ENCODE peak calls at places on chromosomes 6 and 20, in five cellular contexts. One of them, this sample, is unnamed.

GRCh38 chr6:125558451-125558850 is 191.0 kb upstream of the HEY2 start:
- DNase-seq in heart left ventricle: no peak
- DNase-seq in NB4: no peak
- DNase-seq in right lobe of liver: no peak
- DNase-seq in ovary: no peak
- DNase-seq in this sample: no peak

GRCh38 chr6:36956111-36956820 is 1.7 kb downstream of the PI16 start:
- DNase-seq in NB4: no peak
- DNase-seq in right lobe of liver: no peak
- DNase-seq in ovary: no peak
- DNase-seq in heart left ventricle: peak
- DNase-seq in this sample: no peak

GRCh38 chr6:128518531-128519131 is 1.8 kb downstream of the PTPRK start:
- DNase-seq in NB4: no peak
- DNase-seq in ovary: no peak
- DNase-seq in right lobe of liver: no peak
- DNase-seq in heart left ventricle: no peak
- DNase-seq in this sample: no peak

GRCh38 chr20:22333885-22334545 is 250.4 kb downstream of the FOXA2 start:
- DNase-seq in heart left ventricle: peak
- DNase-seq in ovary: peak
- DNase-seq in NB4: peak
- DNase-seq in right lobe of liver: peak
- DNase-seq in this sample: no peak

GRCh38 chr6:6825986-6826901 is 237.7 kb downstream of the LY86 start:
- DNase-seq in heart left ventricle: peak
- DNase-seq in right lobe of liver: peak
- DNase-seq in ovary: no peak
- DNase-seq in NB4: peak
- DNase-seq in this sample: peak

GRCh38 chr6:148523051-148523450 is 180.4 kb downstream of the SASH1 start:
- DNase-seq in heart left ventricle: no peak
- DNase-seq in ovary: no peak
- DNase-seq in right lobe of liver: no peak
- DNase-seq in NB4: no peak
- DNase-seq in this sample: no peak

GRCh38 chr6:11909696-11910132 is 102.4 kb upstream of the HIVEP1 start:
- DNase-seq in right lobe of liver: no peak
- DNase-seq in ovary: no peak
- DNase-seq in heart left ventricle: no peak
- DNase-seq in NB4: no peak
- DNase-seq in this sample: no peak

GRCh38 chr20:30919514-30920188 is 337.8 kb upstream of the DEFB115 start:
- DNase-seq in ovary: no peak
- DNase-seq in NB4: no peak
- DNase-seq in right lobe of liver: no peak
- DNase-seq in heart left ventricle: no peak
- DNase-seq in this sample: no peak

GRCh38 chr20:50675671-50676376 is 15.5 kb downstream of the RIPOR3 start:
- DNase-seq in NB4: peak
- DNase-seq in right lobe of liver: peak
- DNase-seq in heart left ventricle: no peak
- DNase-seq in ovary: no peak
- DNase-seq in this sample: no peak

GRCh38 chr6:52964318-52964717 is 30.8 kb downstream of the GSTA4 start:
- DNase-seq in NB4: no peak
- DNase-seq in ovary: no peak
- DNase-seq in heart left ventricle: no peak
- DNase-seq in right lobe of liver: no peak
- DNase-seq in this sample: no peak

GRCh38 chr6:10526156-10526555 is 5.0 kb downstream of the GCNT2 start:
- DNase-seq in right lobe of liver: no peak
- DNase-seq in heart left ventricle: no peak
- DNase-seq in NB4: no peak
- DNase-seq in ovary: no peak
- DNase-seq in this sample: peak

GRCh38 chr20:12965212-12965879 is 43.4 kb upstream of the SPTLC3 start:
- DNase-seq in heart left ventricle: no peak
- DNase-seq in ovary: no peak
- DNase-seq in right lobe of liver: no peak
- DNase-seq in NB4: no peak
- DNase-seq in this sample: no peak

GRCh38 chr20:58618694-58619540 is 32.2 kb upstream of the STX16 start:
- DNase-seq in right lobe of liver: no peak
- DNase-seq in ovary: no peak
- DNase-seq in heart left ventricle: peak
- DNase-seq in NB4: no peak
- DNase-seq in this sample: no peak

GRCh38 chr20:46396052-46396451 is 10.4 kb downstream of the ELMO2 start:
- DNase-seq in heart left ventricle: no peak
- DNase-seq in right lobe of liver: no peak
- DNase-seq in NB4: no peak
- DNase-seq in ovary: no peak
- DNase-seq in this sample: no peak

GRCh38 chr6:142960098-142960497 is 15.1 kb upstream of the HIVEP2 start:
- DNase-seq in NB4: peak
- DNase-seq in right lobe of liver: no peak
- DNase-seq in heart left ventricle: no peak
- DNase-seq in ovary: no peak
- DNase-seq in this sample: no peak

GRCh38 chr6:71675386-71675785 is 211.0 kb upstream of the RIMS1 start:
- DNase-seq in heart left ventricle: no peak
- DNase-seq in ovary: no peak
- DNase-seq in right lobe of liver: no peak
- DNase-seq in NB4: no peak
- DNase-seq in this sample: no peak

GRCh38 chr20:51426879-51427624 is 115.5 kb downstream of the NFATC2 start:
- DNase-seq in right lobe of liver: no peak
- DNase-seq in ovary: no peak
- DNase-seq in heart left ventricle: no peak
- DNase-seq in NB4: no peak
- DNase-seq in this sample: no peak

GRCh38 chr6:143374014-143374413 is 76.5 kb downstream of the ADAT2 start:
- DNase-seq in right lobe of liver: no peak
- DNase-seq in heart left ventricle: no peak
- DNase-seq in NB4: no peak
- DNase-seq in ovary: no peak
- DNase-seq in this sample: no peak

GRCh38 chr6:57224769-57225515 is 2.8 kb upstream of the RAB23 start:
- DNase-seq in heart left ventricle: no peak
- DNase-seq in NB4: no peak
- DNase-seq in right lobe of liver: no peak
- DNase-seq in ovary: no peak
- DNase-seq in this sample: no peak

GRCh38 chr6:168374051-168374502 is 54.5 kb upstream of the DACT2 start:
- DNase-seq in heart left ventricle: no peak
- DNase-seq in NB4: no peak
- DNase-seq in ovary: no peak
- DNase-seq in right lobe of liver: no peak
- DNase-seq in this sample: no peak

GRCh38 chr6:149895702-149896310 is 2.1 kb downstream of the RAET1E start:
- DNase-seq in heart left ventricle: peak
- DNase-seq in right lobe of liver: peak
- DNase-seq in ovary: no peak
- DNase-seq in NB4: no peak
- DNase-seq in this sample: no peak

GRCh38 chr20:2859330-2860121 is 13.8 kb upstream of the PTPRA start:
- DNase-seq in heart left ventricle: no peak
- DNase-seq in ovary: no peak
- DNase-seq in NB4: no peak
- DNase-seq in right lobe of liver: no peak
- DNase-seq in this sample: no peak

GRCh38 chr20:19617256-19617655 is 140.8 kb upstream of the RIN2 start:
- DNase-seq in NB4: no peak
- DNase-seq in ovary: no peak
- DNase-seq in right lobe of liver: no peak
- DNase-seq in heart left ventricle: no peak
- DNase-seq in this sample: no peak

GRCh38 chr6:64010010-64010409 is 374.4 kb downstream of the PHF3 start:
- DNase-seq in ovary: no peak
- DNase-seq in right lobe of liver: no peak
- DNase-seq in NB4: no peak
- DNase-seq in heart left ventricle: no peak
- DNase-seq in this sample: no peak

GRCh38 chr6:9540534-9541126 is 874.2 kb downstream of the TFAP2A start:
- DNase-seq in right lobe of liver: no peak
- DNase-seq in ovary: no peak
- DNase-seq in heart left ventricle: no peak
- DNase-seq in NB4: peak
- DNase-seq in this sample: no peak

GRCh38 chr6:45619211-45619760 is 241.6 kb upstream of the SUPT3H start:
- DNase-seq in ovary: no peak
- DNase-seq in heart left ventricle: no peak
- DNase-seq in NB4: no peak
- DNase-seq in right lobe of liver: no peak
- DNase-seq in this sample: no peak

GRCh38 chr6:52839124-52840055 is 1.2 kb downstream of the GSTA5 start:
- DNase-seq in ovary: no peak
- DNase-seq in NB4: peak
- DNase-seq in heart left ventricle: peak
- DNase-seq in right lobe of liver: peak
- DNase-seq in this sample: no peak

GRCh38 chr20:38153011-38153329 is 12.1 kb downstream of the TGM2 start:
- DNase-seq in right lobe of liver: no peak
- DNase-seq in heart left ventricle: no peak
- DNase-seq in ovary: no peak
- DNase-seq in NB4: no peak
- DNase-seq in this sample: no peak

GRCh38 chr6:13445005-13445743 is 42.2 kb downstream of the GFOD1 start:
- DNase-seq in right lobe of liver: peak
- DNase-seq in NB4: no peak
- DNase-seq in ovary: peak
- DNase-seq in heart left ventricle: peak
- DNase-seq in this sample: peak

GRCh38 chr6:71468841-71469750 is 180.5 kb downstream of the OGFRL1 start:
- DNase-seq in ovary: no peak
- DNase-seq in right lobe of liver: no peak
- DNase-seq in NB4: no peak
- DNase-seq in heart left ventricle: no peak
- DNase-seq in this sample: peak

GRCh38 chr6:139632798-139633197 is 258.4 kb upstream of the CITED2 start:
- DNase-seq in ovary: no peak
- DNase-seq in right lobe of liver: no peak
- DNase-seq in heart left ventricle: no peak
- DNase-seq in NB4: no peak
- DNase-seq in this sample: no peak

GRCh38 chr20:32358632-32358882 is 426 bp downstream of the ASXL1 start:
- DNase-seq in heart left ventricle: no peak
- DNase-seq in NB4: no peak
- DNase-seq in ovary: no peak
- DNase-seq in right lobe of liver: no peak
- DNase-seq in this sample: no peak

GRCh38 chr20:32360333-32360634 is 2.2 kb downstream of the ASXL1 start:
- DNase-seq in heart left ventricle: no peak
- DNase-seq in NB4: no peak
- DNase-seq in right lobe of liver: no peak
- DNase-seq in ovary: no peak
- DNase-seq in this sample: no peak

GRCh38 chr20:32357869-32358631 is at the start of gene ASXL1:
- DNase-seq in ovary: peak
- DNase-seq in heart left ventricle: peak
- DNase-seq in NB4: peak
- DNase-seq in right lobe of liver: peak
- DNase-seq in this sample: peak

GRCh38 chr20:32359633-32360332 is 1.7 kb downstream of the ASXL1 start:
- DNase-seq in ovary: no peak
- DNase-seq in right lobe of liver: no peak
- DNase-seq in heart left ventricle: no peak
- DNase-seq in NB4: peak
- DNase-seq in this sample: no peak

DNA sequence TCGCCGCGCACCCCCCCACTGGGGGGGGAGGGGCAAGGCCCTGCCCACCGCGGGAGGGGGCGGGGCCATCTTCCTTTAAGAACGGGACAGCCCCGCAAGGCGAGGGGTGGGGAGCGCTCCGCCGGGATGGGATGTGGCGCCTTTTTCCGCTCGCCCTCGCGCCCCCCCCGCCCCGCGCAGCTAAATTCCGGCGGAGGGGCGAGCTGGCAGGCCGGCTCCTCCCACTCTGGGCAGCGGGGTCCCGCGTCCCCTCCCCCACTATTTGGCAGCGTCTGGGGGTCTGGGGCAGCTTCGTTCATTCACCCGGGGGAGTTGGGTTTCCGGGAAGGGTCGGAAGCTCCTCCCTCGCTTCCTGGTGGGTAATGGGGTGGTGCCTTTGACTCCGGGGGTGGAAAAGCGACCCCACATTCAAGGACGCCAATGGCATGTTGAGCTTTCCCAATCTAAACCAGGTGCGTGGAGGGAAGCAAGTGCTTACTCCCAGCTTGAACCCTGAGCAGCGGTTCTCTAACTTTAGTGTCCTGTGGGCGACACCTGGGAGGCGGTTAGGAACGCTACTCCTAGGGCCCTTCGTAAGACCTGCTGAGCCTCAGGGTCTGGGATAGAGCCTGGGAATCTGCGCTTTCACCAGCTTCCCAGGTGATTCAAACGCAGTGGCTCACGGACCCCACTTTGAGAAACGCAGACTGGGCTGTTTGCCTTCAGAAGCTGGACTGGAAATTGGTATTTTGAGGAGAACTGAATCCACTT is 927 bp downstream of the ASXL1 start:
- DNase-seq in right lobe of liver: peak
- DNase-seq in ovary: peak
- DNase-seq in NB4: peak
- DNase-seq in heart left ventricle: peak
- DNase-seq in this sample: peak
- TF ChIP-seq POLR2A in right lobe of liver: peak
- TF ChIP-seq POLR2A in ovary: no peak
- TF ChIP-seq POLR2A in NB4: no peak
- TF ChIP-seq POLR2A in heart left ventricle: no peak
- TF ChIP-seq POLR2A in this sample: peak

GRCh38 chr20:17964632-17965031 is 4.0 kb downstream of the SNX5 start:
- DNase-seq in ovary: no peak
- DNase-seq in right lobe of liver: no peak
- DNase-seq in heart left ventricle: no peak
- DNase-seq in NB4: no peak
- DNase-seq in this sample: no peak
- H3K4me3 ChIP-seq in ovary: no peak
- H3K4me3 ChIP-seq in right lobe of liver: no peak
- H3K4me3 ChIP-seq in heart left ventricle: no peak
- H3K4me3 ChIP-seq in NB4: peak
- H3K4me3 ChIP-seq in this sample: no peak

GRCh38 chr20:57566803-57567459 is 6.0 kb downstream of the PCK1 start:
- DNase-seq in NB4: no peak
- DNase-seq in ovary: no peak
- DNase-seq in right lobe of liver: no peak
- DNase-seq in heart left ventricle: no peak
- DNase-seq in this sample: no peak
- TF ChIP-seq POLR2A in NB4: no peak
- TF ChIP-seq POLR2A in ovary: no peak
- TF ChIP-seq POLR2A in right lobe of liver: peak
- TF ChIP-seq POLR2A in heart left ventricle: no peak
- TF ChIP-seq POLR2A in this sample: no peak

DNA sequence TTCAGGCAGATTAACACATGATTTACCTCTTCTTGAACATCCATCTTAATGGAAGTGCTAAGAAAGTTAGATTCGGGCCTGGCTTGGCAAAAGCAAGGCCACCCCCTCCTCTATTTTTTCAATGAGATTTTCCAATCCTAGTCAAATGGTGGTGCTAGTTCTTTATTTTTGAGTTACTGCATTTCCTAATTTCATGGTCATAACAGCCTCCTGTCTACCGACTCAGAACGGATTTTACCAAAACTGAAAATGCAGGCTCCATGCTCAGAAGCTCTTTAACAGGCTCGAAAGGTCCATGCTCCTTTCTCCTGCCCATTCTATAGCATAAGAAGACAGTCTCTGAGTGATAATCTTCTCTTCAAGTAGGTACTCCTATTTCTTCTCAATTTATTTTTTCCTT is 117.2 kb upstream of the ESR1 start:
- DNase-seq in ovary: no peak
- DNase-seq in heart left ventricle: no peak
- DNase-seq in right lobe of liver: no peak
- DNase-seq in NB4: no peak
- DNase-seq in this sample: no peak
- H3K4me3 ChIP-seq in ovary: peak
- H3K4me3 ChIP-seq in heart left ventricle: peak
- H3K4me3 ChIP-seq in right lobe of liver: peak
- H3K4me3 ChIP-seq in NB4: no peak
- H3K4me3 ChIP-seq in this sample: peak

This sample was measured in uterus.